ENCODE peak calls at places on chromosomes 13 and 19, in eight cellular contexts. One of them, this sample, is unnamed.
A peak's percentile ranks its signal among the peaks of the same experiment; 100 is the strongest.

GRCh38 chr19:54325194-54325621 is 12.2 kb upstream of the LILRA5 start:
- DNase-seq in transverse colon: no peak
- DNase-seq in upper lobe of left lung: no peak
- DNase-seq in endothelial cell of umbilical vein: peak; percentile 51
- DNase-seq in K562: peak; percentile 71
- DNase-seq in breast epithelium: no peak
- DNase-seq in HCT116: peak; percentile 31
- DNase-seq in prostate gland: no peak
- DNase-seq in this sample: no peak

GRCh38 chr19:2552859-2553258 is 76.9 kb downstream of the GADD45B start:
- DNase-seq in transverse colon: peak; percentile 35
- DNase-seq in upper lobe of left lung: no peak
- DNase-seq in endothelial cell of umbilical vein: peak; percentile 56
- DNase-seq in K562: no peak
- DNase-seq in breast epithelium: no peak
- DNase-seq in HCT116: no peak
- DNase-seq in prostate gland: no peak
- DNase-seq in this sample: no peak

GRCh38 chr13:29543230-29544215 is 52.0 kb downstream of the SLC7A1 start:
- DNase-seq in transverse colon: no peak
- DNase-seq in upper lobe of left lung: no peak
- DNase-seq in endothelial cell of umbilical vein: no peak
- DNase-seq in K562: peak; percentile 11
- DNase-seq in breast epithelium: no peak
- DNase-seq in HCT116: no peak
- DNase-seq in prostate gland: no peak
- DNase-seq in this sample: no peak

GRCh38 chr19:28443361-28443760 is 769.6 kb downstream of the UQCRFS1 start:
- DNase-seq in transverse colon: peak; percentile 32
- DNase-seq in upper lobe of left lung: no peak
- DNase-seq in endothelial cell of umbilical vein: no peak
- DNase-seq in K562: no peak
- DNase-seq in breast epithelium: no peak
- DNase-seq in HCT116: no peak
- DNase-seq in prostate gland: no peak
- DNase-seq in this sample: no peak

GRCh38 chr19:48777139-48777538 is 21.8 kb downstream of the FGF21 start:
- DNase-seq in transverse colon: no peak
- DNase-seq in upper lobe of left lung: no peak
- DNase-seq in endothelial cell of umbilical vein: no peak
- DNase-seq in K562: no peak
- DNase-seq in breast epithelium: no peak
- DNase-seq in HCT116: no peak
- DNase-seq in prostate gland: no peak
- DNase-seq in this sample: no peak

GRCh38 chr19:7917292-7918061 is 2.7 kb upstream of the SNAPC2 start:
- DNase-seq in transverse colon: peak; percentile 69
- DNase-seq in upper lobe of left lung: no peak
- DNase-seq in endothelial cell of umbilical vein: peak; percentile 56
- DNase-seq in K562: no peak
- DNase-seq in breast epithelium: no peak
- DNase-seq in HCT116: no peak
- DNase-seq in prostate gland: no peak
- DNase-seq in this sample: peak; percentile 58

GRCh38 chr13:38641164-38641948 is 45.5 kb upstream of the FREM2 start:
- DNase-seq in transverse colon: no peak
- DNase-seq in upper lobe of left lung: no peak
- DNase-seq in endothelial cell of umbilical vein: no peak
- DNase-seq in K562: peak; percentile 5
- DNase-seq in breast epithelium: no peak
- DNase-seq in HCT116: no peak
- DNase-seq in prostate gland: no peak
- DNase-seq in this sample: no peak

GRCh38 chr19:17091758-17092333 is 16.3 kb downstream of the MYO9B start:
- DNase-seq in transverse colon: peak; percentile 54
- DNase-seq in upper lobe of left lung: peak; percentile 79
- DNase-seq in endothelial cell of umbilical vein: no peak
- DNase-seq in K562: peak; percentile 38
- DNase-seq in breast epithelium: no peak
- DNase-seq in HCT116: no peak
- DNase-seq in prostate gland: no peak
- DNase-seq in this sample: peak; percentile 43

GRCh38 chr13:50081106-50081898 is 66.1 kb downstream of the KCNRG start:
- DNase-seq in transverse colon: peak; percentile 61
- DNase-seq in upper lobe of left lung: peak; percentile 62
- DNase-seq in endothelial cell of umbilical vein: peak; percentile 53
- DNase-seq in K562: peak; percentile 45
- DNase-seq in breast epithelium: peak; percentile 28
- DNase-seq in HCT116: no peak
- DNase-seq in prostate gland: peak; percentile 47
- DNase-seq in this sample: peak; percentile 48

GRCh38 chr19:46714523-46715106 is 2.3 kb downstream of the PRKD2 start:
- DNase-seq in transverse colon: no peak
- DNase-seq in upper lobe of left lung: no peak
- DNase-seq in endothelial cell of umbilical vein: peak; percentile 44
- DNase-seq in K562: no peak
- DNase-seq in breast epithelium: no peak
- DNase-seq in HCT116: no peak
- DNase-seq in prostate gland: no peak
- DNase-seq in this sample: no peak

GRCh38 chr19:10761443-10762242 is 43.8 kb downstream of the DNM2 start:
- DNase-seq in transverse colon: peak; percentile 61
- DNase-seq in upper lobe of left lung: no peak
- DNase-seq in endothelial cell of umbilical vein: no peak
- DNase-seq in K562: no peak
- DNase-seq in breast epithelium: no peak
- DNase-seq in HCT116: no peak
- DNase-seq in prostate gland: no peak
- DNase-seq in this sample: peak; percentile 44

GRCh38 chr19:10763399-10763798 is 45.5 kb downstream of the DNM2 start:
- DNase-seq in transverse colon: no peak
- DNase-seq in upper lobe of left lung: no peak
- DNase-seq in endothelial cell of umbilical vein: no peak
- DNase-seq in K562: no peak
- DNase-seq in breast epithelium: no peak
- DNase-seq in HCT116: no peak
- DNase-seq in prostate gland: no peak
- DNase-seq in this sample: no peak

GRCh38 chr19:10758978-10759377 is 41.1 kb downstream of the DNM2 start:
- DNase-seq in transverse colon: no peak
- DNase-seq in upper lobe of left lung: no peak
- DNase-seq in endothelial cell of umbilical vein: no peak
- DNase-seq in K562: no peak
- DNase-seq in breast epithelium: no peak
- DNase-seq in HCT116: no peak
- DNase-seq in prostate gland: no peak
- DNase-seq in this sample: no peak

GRCh38 chr19:10762656-10763055 is 44.8 kb downstream of the DNM2 start:
- DNase-seq in transverse colon: peak; percentile 81
- DNase-seq in upper lobe of left lung: no peak
- DNase-seq in endothelial cell of umbilical vein: no peak
- DNase-seq in K562: no peak
- DNase-seq in breast epithelium: no peak
- DNase-seq in HCT116: no peak
- DNase-seq in prostate gland: no peak
- DNase-seq in this sample: no peak

DNA sequence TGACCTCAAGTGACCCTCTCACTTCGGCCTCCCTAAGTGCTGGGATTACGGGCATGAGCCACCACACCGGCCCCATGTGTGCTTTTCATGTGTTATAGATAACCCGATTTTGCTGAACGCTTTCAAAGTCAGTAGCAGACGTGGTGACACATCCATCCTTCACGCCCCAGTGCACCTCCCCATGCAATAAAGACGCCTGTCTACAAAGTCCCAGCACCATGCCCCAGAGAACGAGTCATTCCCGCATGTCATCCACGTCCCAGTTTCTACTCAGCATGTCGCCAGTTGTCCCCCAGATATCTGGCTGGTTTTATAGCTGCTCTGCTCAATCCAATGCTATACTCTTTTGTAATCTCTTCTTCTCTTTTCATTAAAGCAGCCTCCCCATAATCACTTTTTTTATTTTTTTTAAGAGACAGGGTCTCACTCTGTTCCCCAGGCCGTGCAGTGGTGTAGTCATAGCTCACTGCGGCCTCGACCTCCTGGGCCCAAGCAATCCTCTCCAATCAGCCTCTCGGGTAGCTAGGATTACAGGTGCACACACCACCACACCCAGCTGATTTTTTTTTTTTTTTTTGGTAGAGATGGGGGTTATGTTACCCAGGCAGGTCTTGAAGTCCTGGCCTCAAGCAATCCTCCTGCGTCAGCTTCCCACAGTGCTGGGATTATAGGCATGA is 42.5 kb downstream of the DNM2 start:
- DNase-seq in transverse colon: peak; percentile 49
- DNase-seq in upper lobe of left lung: no peak
- DNase-seq in endothelial cell of umbilical vein: no peak
- DNase-seq in K562: no peak
- DNase-seq in breast epithelium: no peak
- DNase-seq in HCT116: peak; percentile 46
- DNase-seq in prostate gland: no peak
- DNase-seq in this sample: no peak
- H3K27ac ChIP-seq in transverse colon: peak overlapping the region; percentile 86
- H3K27ac ChIP-seq in upper lobe of left lung: peak overlapping the region; percentile 78
- H3K27ac ChIP-seq in endothelial cell of umbilical vein: no peak overlapping the region
- H3K27ac ChIP-seq in K562: no peak overlapping the region
- H3K27ac ChIP-seq in breast epithelium: no peak overlapping the region
- H3K27ac ChIP-seq in HCT116: peak overlapping the region; percentile 49
- H3K27ac ChIP-seq in prostate gland: no peak overlapping the region
- H3K27ac ChIP-seq in this sample: peak overlapping the region; percentile 64

GRCh38 chr19:9586764-9587163 is 2.5 kb upstream of the ZNF121 start:
- DNase-seq in transverse colon: peak; percentile 85
- DNase-seq in upper lobe of left lung: peak; percentile 65
- DNase-seq in endothelial cell of umbilical vein: peak; percentile 75
- DNase-seq in K562: peak; percentile 17
- DNase-seq in breast epithelium: peak; percentile 70
- DNase-seq in HCT116: peak; percentile 82
- DNase-seq in prostate gland: peak; percentile 78
- DNase-seq in this sample: peak; percentile 80

GRCh38 chr19:9580728-9581127 is 3.6 kb downstream of the ZNF121 start:
- DNase-seq in transverse colon: no peak
- DNase-seq in upper lobe of left lung: no peak
- DNase-seq in endothelial cell of umbilical vein: no peak
- DNase-seq in K562: no peak
- DNase-seq in breast epithelium: no peak
- DNase-seq in HCT116: no peak
- DNase-seq in prostate gland: no peak
- DNase-seq in this sample: no peak

GRCh38 chr19:9584073-9584833 is at the start of gene ZNF121:
- DNase-seq in transverse colon: peak; percentile 88
- DNase-seq in upper lobe of left lung: peak; percentile 79
- DNase-seq in endothelial cell of umbilical vein: peak; percentile 82
- DNase-seq in K562: peak; percentile 85
- DNase-seq in breast epithelium: peak; percentile 72
- DNase-seq in HCT116: peak; percentile 77
- DNase-seq in prostate gland: peak; percentile 76
- DNase-seq in this sample: peak; percentile 85
- TF ChIP-seq POLR2A in transverse colon: peak; percentile 49
- TF ChIP-seq POLR2A in upper lobe of left lung: no peak
- TF ChIP-seq POLR2A in endothelial cell of umbilical vein: peak; percentile 94
- TF ChIP-seq POLR2A in K562: peak; percentile 96
- TF ChIP-seq POLR2A in breast epithelium: no peak
- TF ChIP-seq POLR2A in HCT116: peak; percentile 56
- TF ChIP-seq POLR2A in prostate gland: peak; percentile 55
- TF ChIP-seq POLR2A in this sample: no peak

GRCh38 chr19:18495204-18495911 is 26.5 kb downstream of the ELL start:
- DNase-seq in transverse colon: no peak
- DNase-seq in upper lobe of left lung: no peak
- DNase-seq in endothelial cell of umbilical vein: no peak
- DNase-seq in K562: no peak
- DNase-seq in breast epithelium: no peak
- DNase-seq in HCT116: no peak
- DNase-seq in prostate gland: no peak
- DNase-seq in this sample: no peak

GRCh38 chr19:18494267-18494607 is 27.6 kb downstream of the ELL start:
- DNase-seq in transverse colon: no peak
- DNase-seq in upper lobe of left lung: no peak
- DNase-seq in endothelial cell of umbilical vein: no peak
- DNase-seq in K562: no peak
- DNase-seq in breast epithelium: no peak
- DNase-seq in HCT116: no peak
- DNase-seq in prostate gland: no peak
- DNase-seq in this sample: no peak

GRCh38 chr19:18491995-18492953 is 29.6 kb downstream of the ELL start:
- DNase-seq in transverse colon: no peak
- DNase-seq in upper lobe of left lung: no peak
- DNase-seq in endothelial cell of umbilical vein: no peak
- DNase-seq in K562: no peak
- DNase-seq in breast epithelium: no peak
- DNase-seq in HCT116: no peak
- DNase-seq in prostate gland: no peak
- DNase-seq in this sample: no peak

GRCh38 chr19:18496167-18496979 is 25.5 kb downstream of the ELL start:
- DNase-seq in transverse colon: peak; percentile 73
- DNase-seq in upper lobe of left lung: peak; percentile 86
- DNase-seq in endothelial cell of umbilical vein: no peak
- DNase-seq in K562: peak; percentile 72
- DNase-seq in breast epithelium: no peak
- DNase-seq in HCT116: no peak
- DNase-seq in prostate gland: no peak
- DNase-seq in this sample: peak; percentile 89

DNA sequence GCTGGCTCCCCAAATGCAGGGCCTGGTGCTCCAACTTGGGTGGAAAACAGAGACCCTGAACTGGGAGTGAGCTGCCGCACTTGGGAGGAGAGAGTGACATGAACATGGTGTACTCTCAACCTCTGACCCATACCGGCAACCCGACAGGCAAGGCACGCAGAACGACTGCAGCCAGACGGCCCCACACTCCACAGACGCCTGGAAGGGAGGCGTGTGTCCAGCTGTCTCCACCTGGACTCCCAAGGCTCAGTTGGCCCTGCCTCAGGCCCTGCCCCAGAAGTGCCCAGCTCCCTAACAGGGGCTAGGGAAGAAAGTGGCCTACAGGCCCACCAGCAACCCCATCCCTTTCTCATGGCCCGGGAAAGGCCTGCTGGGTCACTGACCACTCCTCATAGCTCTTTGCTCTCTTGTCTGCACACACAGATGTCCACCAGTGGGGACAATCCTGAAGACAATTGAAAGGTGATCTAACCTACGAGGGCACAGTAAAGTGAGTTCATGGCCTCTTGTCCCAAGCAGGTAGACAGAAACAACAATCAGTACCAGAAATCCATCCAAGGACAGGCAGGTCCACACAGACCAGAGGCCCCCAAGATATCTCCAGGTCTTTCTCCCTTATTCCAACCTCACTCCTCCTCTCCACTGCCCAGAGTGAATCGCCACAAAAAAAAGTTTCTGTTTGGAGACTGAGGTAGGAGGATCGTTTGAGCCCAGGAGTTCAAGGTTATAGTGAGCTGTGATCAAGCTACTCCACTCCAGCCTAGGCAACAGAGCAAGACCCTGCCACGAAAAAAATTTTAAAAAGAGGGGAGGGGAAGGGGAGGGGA is 28.2 kb downstream of the ELL start:
- DNase-seq in transverse colon: no peak
- DNase-seq in upper lobe of left lung: no peak
- DNase-seq in endothelial cell of umbilical vein: no peak
- DNase-seq in K562: no peak
- DNase-seq in breast epithelium: no peak
- DNase-seq in HCT116: no peak
- DNase-seq in prostate gland: no peak
- DNase-seq in this sample: no peak
- TF ChIP-seq POLR2AphosphoS5 in transverse colon: peak; percentile 55
- TF ChIP-seq POLR2AphosphoS5 in upper lobe of left lung: peak; percentile 62
- TF ChIP-seq POLR2AphosphoS5 in endothelial cell of umbilical vein: no peak
- TF ChIP-seq POLR2AphosphoS5 in K562: no peak
- TF ChIP-seq POLR2AphosphoS5 in breast epithelium: no peak
- TF ChIP-seq POLR2AphosphoS5 in HCT116: no peak
- TF ChIP-seq POLR2AphosphoS5 in prostate gland: no peak
- TF ChIP-seq POLR2AphosphoS5 in this sample: no peak

GRCh38 chr13:40221460-40222201 is 444.8 kb downstream of the FOXO1 start:
- DNase-seq in transverse colon: peak; percentile 28
- DNase-seq in upper lobe of left lung: peak; percentile 37
- DNase-seq in endothelial cell of umbilical vein: no peak
- DNase-seq in K562: no peak
- DNase-seq in breast epithelium: peak; percentile 58
- DNase-seq in HCT116: no peak
- DNase-seq in prostate gland: peak; percentile 29
- DNase-seq in this sample: no peak
- H3K27ac ChIP-seq in transverse colon: peak overlapping the region; percentile 63
- H3K27ac ChIP-seq in upper lobe of left lung: peak overlapping the region; percentile 67
- H3K27ac ChIP-seq in endothelial cell of umbilical vein: no peak overlapping the region
- H3K27ac ChIP-seq in K562: no peak overlapping the region
- H3K27ac ChIP-seq in breast epithelium: peak overlapping the region; percentile 89
- H3K27ac ChIP-seq in HCT116: no peak overlapping the region
- H3K27ac ChIP-seq in prostate gland: peak overlapping the region; percentile 64
- H3K27ac ChIP-seq in this sample: no peak overlapping the region

This sample was measured in stomach.